ENCODE peak calls at places on chromosome 18, in eight cellular contexts. P is T47D, T is H9, D is lower leg skin, I is progenitor cell of endocrine pancreas, O is NB4, W is sigmoid colon, Z is GM06990. C is an unnamed sample.

GRCh38 chr18:48835745-48836191 is 115.0 kb downstream of the SMAD7 start:
- DNase-seq in P (no peak), T (no peak), D (no peak), I (no peak), O (no peak), W (peak; percentile 47), Z (no peak), C (no peak)

GRCh38 chr18:48818329-48819254 is 132.2 kb downstream of the SMAD7 start:
- DNase-seq in P (no peak), T (peak; percentile 17), D (no peak), I (no peak), O (no peak), W (peak; percentile 43), Z (no peak), C (no peak)

GRCh38 chr18:72869786-72870185 is 2.0 kb upstream of the NETO1 start:
- DNase-seq in P (peak; percentile 5), T (peak; percentile 43), D (no peak), I (no peak), O (no peak), W (no peak), Z (no peak), C (no peak)

GRCh38 chr18:8607776-8608682 is 1.2 kb upstream of the RAB12 start:
- DNase-seq in P (no peak), T (no peak), D (no peak), I (no peak), O (no peak), W (no peak), Z (peak; percentile 50), C (no peak)

GRCh38 chr18:62885804-62886203 is 170.5 kb downstream of the PHLPP1 start:
- DNase-seq in P (no peak), T (no peak), D (no peak), I (no peak), O (no peak), W (no peak), Z (no peak), C (no peak)

GRCh38 chr18:76405761-76406356 is 89.2 kb downstream of the ZNF516 start:
- DNase-seq in P (peak; percentile 45), T (peak; percentile 84), D (peak; percentile 66), I (no peak), O (peak; percentile 60), W (peak; percentile 79), Z (peak; percentile 47), C (no peak)

GRCh38 chr18:48109961-48110493 is 179.6 kb upstream of the SMAD2 start:
- DNase-seq in P (no peak), T (no peak), D (no peak), I (no peak), O (no peak), W (no peak), Z (no peak), C (no peak)

GRCh38 chr18:74387362-74387761 is 69.7 kb downstream of the DIPK1C start:
- DNase-seq in P (no peak), T (no peak), D (no peak), I (no peak), O (no peak), W (no peak), Z (no peak), C (no peak)

GRCh38 chr18:43812627-43813026 is 535.3 kb upstream of the SYT4 start:
- DNase-seq in P (no peak), T (no peak), D (no peak), I (no peak), O (no peak), W (no peak), Z (no peak), C (no peak)

GRCh38 chr18:55384115-55384514 is 203.9 kb downstream of the TCF4 start:
- DNase-seq in P (no peak), T (no peak), D (no peak), I (no peak), O (no peak), W (no peak), Z (no peak), C (no peak)

GRCh38 chr18:13375302-13376255 is 157.0 kb downstream of the LDLRAD4 start:
- DNase-seq in P (no peak), T (no peak), D (peak; percentile 71), I (no peak), O (peak; percentile 24), W (peak; percentile 89), Z (peak; percentile 43), C (peak; percentile 25)

GRCh38 chr18:22349317-22349898 is 68.3 kb downstream of the CTAGE1 start:
- DNase-seq in P (no peak), T (no peak), D (no peak), I (no peak), O (no peak), W (no peak), Z (no peak), C (no peak)

GRCh38 chr18:60981651-60982050 is 351.6 kb upstream of the CDH20 start:
- DNase-seq in P (no peak), T (no peak), D (no peak), I (no peak), O (no peak), W (no peak), Z (no peak), C (no peak)

GRCh38 chr18:79454034-79454735 is 58.5 kb downstream of the NFATC1 start:
- DNase-seq in P (no peak), T (no peak), D (no peak), I (no peak), O (no peak), W (no peak), Z (no peak), C (no peak)